ENCODE peak calls at places on chromosomes 13 and 19, in four cellular contexts. J is HepG2, Q is K562, K is A549. G is an unnamed sample.

GRCh38 chr19:7916137-7916907 is 1.7 kb downstream of the TGFBR3L start:
- DNase-seq in K (no peak), Q (no peak), J (no peak), G (peak)

GRCh38 chr19:11540642-11541041 is 2.0 kb downstream of the CNN1 start:
- DNase-seq in J (no peak), Q (no peak), K (no peak), G (no peak)

GRCh38 chr13:75364131-75364713 is 117.7 kb downstream of the TBC1D4 start:
- DNase-seq in J (no peak), K (no peak), Q (no peak), G (no peak)

GRCh38 chr13:35855531-35856019 is 275.6 kb downstream of the DCLK1 start:
- DNase-seq in J (no peak), K (peak), Q (no peak), G (peak)

GRCh38 chr19:31260171-31260933 is 88.9 kb downstream of the TSHZ3 start:
- DNase-seq in K (no peak), J (no peak), Q (no peak), G (no peak)

GRCh38 chr13:108168929-108169328 is 46.4 kb downstream of the LIG4 start:
- DNase-seq in Q (no peak), K (no peak), J (no peak), G (no peak)

GRCh38 chr13:112069727-112070300 is 2.9 kb downstream of the SOX1 start:
- DNase-seq in K (no peak), J (no peak), Q (no peak), G (no peak)

GRCh38 chr19:16371540-16371986 is 46.9 kb downstream of the KLF2 start:
- DNase-seq in K (no peak), Q (peak), J (no peak), G (no peak)

GRCh38 chr13:106230450-106230849 is 305.0 kb downstream of the EFNB2 start:
- DNase-seq in Q (no peak), K (peak), J (no peak), G (no peak)

GRCh38 chr13:90414691-90415596 is 932.5 kb upstream of the MIR17HG start:
- DNase-seq in K (peak), Q (no peak), J (no peak), G (no peak)

GRCh38 chr13:94073006-94073744 is 406.3 kb downstream of the DCT start:
- DNase-seq in J (no peak), Q (no peak), K (no peak), G (no peak)

GRCh38 chr13:25743426-25743825 is 308.4 kb downstream of the SHISA2 start:
- DNase-seq in Q (no peak), K (no peak), J (no peak), G (no peak)

GRCh38 chr13:51453959-51454703 is 1.3 kb upstream of the INTS6 start:
- DNase-seq in Q (peak), J (no peak), K (peak), G (no peak)

GRCh38 chr13:51452391-51453307 is at the start of gene INTS6:
- DNase-seq in J (peak), K (peak), Q (peak), G (peak)

GRCh38 chr13:51455532-51455931 is 2.7 kb upstream of the INTS6 start:
- DNase-seq in Q (no peak), K (no peak), J (no peak), G (no peak)

GRCh38 chr13:51451467-51452390 is 1.1 kb downstream of the INTS6 start:
- DNase-seq in J (peak), K (peak), Q (peak), G (peak)

DNA sequence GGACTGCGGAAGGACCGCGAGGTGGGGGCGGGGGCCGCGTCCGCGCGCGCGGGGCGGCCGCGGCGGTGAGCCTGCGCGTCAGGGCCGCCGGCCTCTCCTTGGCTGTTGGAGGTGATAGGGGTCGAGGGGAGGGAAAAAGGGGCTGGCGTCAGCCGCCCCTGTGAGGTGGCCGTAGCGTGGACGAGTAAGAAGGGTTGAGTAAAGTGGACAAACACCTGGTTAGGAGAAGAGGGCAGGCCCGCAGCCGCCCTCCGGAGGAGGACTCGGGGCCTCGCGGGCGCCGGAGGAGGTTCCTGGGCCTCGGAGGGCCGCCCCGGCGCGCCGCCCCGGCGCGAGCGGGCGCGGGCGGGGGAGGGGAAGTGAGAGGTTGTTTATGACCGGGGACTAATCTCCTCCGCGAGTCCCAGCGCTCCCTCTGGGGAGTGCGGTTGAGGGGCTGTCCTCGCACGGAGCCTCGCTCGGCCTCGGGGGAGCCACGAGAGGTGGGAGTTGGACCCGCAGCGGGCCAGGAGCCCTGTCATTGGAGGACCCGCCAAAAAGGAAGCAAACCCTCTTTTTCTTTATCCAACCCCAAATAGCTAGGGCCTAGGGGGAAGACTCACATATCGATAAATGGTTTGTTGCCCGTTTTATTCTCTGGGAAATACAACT is 597 bp upstream of the INTS6 start:
- DNase-seq in J (peak), K (no peak), Q (peak), G (peak)
- TF ChIP-seq HMGXB4 in J (no peak), K (no peak), Q (no peak), G (no peak)

DNA sequence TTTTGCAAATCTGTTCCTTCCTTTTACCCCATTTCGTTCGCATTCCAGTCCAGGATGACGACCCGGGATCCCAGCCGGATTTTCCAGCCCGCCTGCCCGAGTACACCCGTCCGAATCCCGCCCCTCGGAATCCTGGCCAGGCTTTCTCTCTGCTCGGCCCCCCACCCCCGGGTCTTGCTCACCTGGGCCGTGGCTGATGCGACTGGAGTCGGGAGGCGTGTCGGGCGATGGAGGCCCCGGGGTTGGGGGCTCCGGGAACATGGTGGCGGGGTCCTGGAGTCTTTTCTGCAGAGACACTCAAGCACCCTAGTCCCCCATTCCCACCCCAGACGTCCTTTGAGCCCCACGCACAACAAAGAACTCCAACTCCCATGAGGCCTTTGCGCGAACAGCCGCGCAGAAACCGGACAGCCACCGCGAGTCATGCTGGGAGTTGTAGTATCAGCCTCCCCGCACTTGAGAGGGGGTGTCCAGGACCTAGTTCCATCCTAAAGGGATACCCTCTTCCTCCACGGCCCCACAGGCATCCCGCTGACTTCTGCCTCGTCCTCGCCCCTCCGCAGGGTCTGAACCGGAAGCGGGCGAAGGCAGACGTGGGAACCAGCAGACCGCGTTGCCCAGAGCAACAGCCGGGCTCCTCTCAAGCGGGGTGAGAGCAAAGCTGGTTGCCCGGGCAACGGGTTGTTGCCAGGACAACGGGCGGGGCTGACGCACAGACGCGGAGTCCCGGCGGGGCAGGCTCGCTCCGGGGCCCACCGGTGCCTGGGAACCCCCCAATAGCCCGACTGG is 1.1 kb downstream of the SYT5 start:
- DNase-seq in Q (peak), K (peak), J (peak), G (peak)
- TF ChIP-seq USF2 in Q (no peak), K (no peak), J (no peak), G (no peak)

DNA sequence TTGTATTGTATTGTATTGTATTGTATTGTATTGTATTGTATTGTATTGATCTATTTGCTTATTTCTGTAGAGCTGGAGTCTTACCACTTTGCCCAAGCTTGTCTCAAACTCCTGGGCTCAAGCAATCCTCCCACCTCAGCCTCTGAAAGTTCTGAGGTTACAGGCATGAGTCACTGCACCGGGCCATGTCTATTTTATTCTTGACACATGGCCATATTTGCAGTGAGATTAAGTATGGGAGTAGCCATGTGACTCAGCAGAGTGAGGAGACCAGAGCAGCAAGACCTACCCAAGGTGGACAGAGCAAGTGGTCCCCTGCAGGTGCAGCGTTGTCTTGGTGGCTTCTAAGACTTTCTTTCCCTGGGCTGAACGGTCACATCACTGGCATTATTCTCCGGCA is 49.1 kb upstream of the UBAC2 start:
- DNase-seq in K (peak), J (no peak), Q (peak), G (no peak)
- TF ChIP-seq HMGXB4 in K (no peak), J (no peak), Q (no peak), G (no peak)

GRCh38 chr13:23273498-23273897 is 92.7 kb downstream of the SGCG start:
- DNase-seq in Q (no peak), K (no peak), J (no peak), G (no peak)

GRCh38 chr13:23268441-23268840 is 87.7 kb downstream of the SGCG start:
- DNase-seq in Q (no peak), J (no peak), K (no peak), G (no peak)

GRCh38 chr13:23271331-23271730 is 90.6 kb downstream of the SGCG start:
- DNase-seq in K (no peak), Q (no peak), J (no peak), G (no peak)
- TF ChIP-seq USF2 in K (no peak), Q (no peak), J (no peak), G (no peak)